ENCODE peak calls at places on chromosomes 11 and 22, in six cellular contexts. P is endothelial cell of umbilical vein, G is HCT116, Y is K562, M is H1, V is HepG2. W is an unnamed sample.
A peak's percentile ranks its signal among the peaks of the same experiment; 100 is the strongest.

GRCh38 chr11:106082096-106082495 is 4.6 kb downstream of the AASDHPPT start:
- DNase-seq in M (no peak), V (no peak), Y (no peak), G (no peak), P (no peak), W (no peak)

GRCh38 chr22:48682517-48682916 is 1145.2 kb downstream of the BRD1 start:
- DNase-seq in G (no peak), V (no peak), M (no peak), Y (no peak), P (no peak), W (no peak)

GRCh38 chr22:25645964-25646363 is 81.5 kb downstream of the GRK3 start:
- DNase-seq in V (no peak), Y (no peak), M (no peak), P (no peak), G (no peak), W (no peak)

GRCh38 chr11:47325271-47326041 is 27.0 kb downstream of the MYBPC3 start:
- DNase-seq in G (no peak), V (no peak), M (no peak), P (no peak), Y (no peak), W (no peak)

GRCh38 chr11:95443386-95443785 is 212.4 kb upstream of the SESN3 start:
- DNase-seq in V (peak; percentile 5), Y (peak; percentile 47), M (no peak), G (no peak), P (no peak), W (no peak)

GRCh38 chr11:58608331-58608730 is 14.1 kb upstream of the CNTF start:
- DNase-seq in G (no peak), P (no peak), V (no peak), M (no peak), Y (no peak), W (no peak)

GRCh38 chr11:71214553-71215371 is 37.6 kb downstream of the SHANK2 start:
- DNase-seq in Y (no peak), M (no peak), G (no peak), P (no peak), V (no peak), W (no peak)

GRCh38 chr11:133928628-133929059 is 28.1 kb downstream of the IGSF9B start:
- DNase-seq in P (no peak), G (no peak), V (no peak), M (no peak), Y (no peak), W (no peak)

GRCh38 chr11:108824601-108825000 is 159.7 kb downstream of the DDX10 start:
- DNase-seq in V (no peak), G (no peak), M (no peak), Y (no peak), P (peak; percentile 72), W (peak; percentile 10)

GRCh38 chr22:47030881-47031627 is 268.6 kb downstream of the TBC1D22A start:
- DNase-seq in Y (no peak), G (no peak), P (no peak), M (no peak), V (no peak), W (no peak)

GRCh38 chr22:46833228-46833627 is 70.8 kb downstream of the TBC1D22A start:
- DNase-seq in P (peak; percentile 33), Y (peak; percentile 11), V (peak; percentile 41), M (peak; percentile 39), G (peak; percentile 23), W (no peak)

DNA sequence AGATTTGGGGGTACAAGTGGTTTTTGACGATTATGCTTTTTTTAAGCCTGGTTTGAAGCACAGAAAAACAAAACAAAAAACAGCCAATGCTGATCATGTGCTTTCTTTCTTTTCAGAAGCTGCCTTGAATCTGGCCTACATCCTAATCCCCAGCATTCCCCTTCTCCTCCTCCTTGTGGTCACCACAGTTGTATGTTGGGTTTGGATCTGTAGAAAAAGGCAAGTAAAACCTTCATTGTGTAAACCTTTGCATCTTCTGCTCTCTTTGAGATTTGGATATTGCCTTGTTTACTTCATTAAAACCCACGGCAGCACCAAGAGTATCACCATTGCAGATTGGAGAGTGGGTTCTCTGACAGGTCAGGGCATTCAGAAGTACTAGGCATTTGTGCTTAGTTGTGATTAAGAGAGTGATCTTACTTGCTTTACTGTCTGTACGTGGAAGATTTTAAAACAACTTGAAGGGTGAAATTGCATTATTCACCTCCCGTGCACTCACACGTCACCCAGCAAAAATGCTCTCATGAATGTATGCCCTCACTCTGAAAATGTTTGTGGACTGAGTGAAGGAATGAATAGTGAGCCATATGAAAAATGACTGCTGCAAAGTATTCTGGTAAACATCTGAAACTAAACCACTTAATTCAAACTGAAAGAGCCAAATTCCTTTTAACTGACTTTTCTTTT is 17.0 kb downstream of the LAYN start:
- DNase-seq in M (no peak), G (no peak), V (peak; percentile 14), Y (no peak), P (no peak), W (no peak)
- TF ChIP-seq POLR2AphosphoS5 in M (no peak), G (no peak), V (no peak), Y (no peak), P (no peak), W (no peak)

DNA sequence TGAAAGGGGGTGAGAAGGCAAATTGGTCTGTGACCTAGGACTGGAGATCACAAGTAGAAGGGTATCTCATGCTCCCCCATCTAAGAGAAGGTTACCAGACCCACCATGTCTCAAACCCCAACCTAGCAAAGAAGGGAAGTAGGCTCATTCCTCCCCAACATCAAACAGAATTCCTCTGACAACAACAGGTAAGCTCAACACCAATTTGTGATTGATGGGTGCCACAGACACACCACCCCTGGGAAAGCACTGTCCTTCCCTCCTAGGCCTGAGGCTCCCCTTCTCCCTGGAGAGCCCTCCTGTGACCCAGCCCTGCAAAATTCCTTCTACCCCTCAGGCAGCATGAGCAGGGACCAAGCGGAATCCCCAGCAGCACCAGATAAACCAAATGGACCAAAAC is 154.3 kb downstream of the BUD13 start:
- DNase-seq in Y (no peak), P (no peak), M (no peak), V (no peak), G (no peak), W (no peak)
- H3K9ac ChIP-seq in Y (no peak overlapping the region), P (no peak overlapping the region), M (no peak overlapping the region), V (no peak overlapping the region), G (no peak overlapping the region), W (no peak overlapping the region)

GRCh38 chr11:32430586-32431357 is 4.6 kb downstream of the WT1 start:
- DNase-seq in P (no peak), G (no peak), V (no peak), M (no peak), Y (no peak), W (no peak)
- TF ChIP-seq EZH2 in P (peak; percentile 81), G (no peak), V (no peak), M (peak; percentile 89), Y (no peak), W (no peak)

GRCh38 chr11:74532496-74533246 is 39.1 kb upstream of the LIPT2 start:
- DNase-seq in Y (no peak), M (no peak), G (peak; percentile 44), V (no peak), P (peak; percentile 17), W (no peak)
- TF ChIP-seq POLR2AphosphoS5 in Y (no peak), M (no peak), G (peak; percentile 40), V (no peak), P (no peak), W (no peak)

GRCh38 chr22:42361523-42361922 is 70.7 kb downstream of the NFAM1 start:
- DNase-seq in M (no peak), Y (no peak), P (no peak), G (no peak), V (no peak), W (no peak)
- H3K9ac ChIP-seq in M (no peak overlapping the region), Y (no peak overlapping the region), P (no peak overlapping the region), G (no peak overlapping the region), V (no peak overlapping the region), W (no peak overlapping the region)

GRCh38 chr11:65356394-65356972 is 1.9 kb downstream of the TIGD3 start:
- DNase-seq in M (no peak), Y (no peak), G (no peak), P (no peak), V (no peak), W (no peak)

GRCh38 chr11:65354265-65355012 is at the start of gene TIGD3:
- DNase-seq in G (peak; percentile 81), V (peak; percentile 92), M (peak; percentile 85), Y (peak; percentile 98), P (peak; percentile 98), W (no peak)

GRCh38 chr11:65353900-65354264 is 669 bp upstream of the TIGD3 start:
- DNase-seq in G (no peak), V (no peak), P (no peak), M (no peak), Y (no peak), W (no peak)

GRCh38 chr11:65355013-65355775 is 643 bp downstream of the TIGD3 start:
- DNase-seq in P (no peak), V (peak; percentile 15), M (no peak), Y (peak; percentile 76), G (no peak), W (no peak)

GRCh38 chr11:65355776-65356393 is 1.3 kb downstream of the TIGD3 start:
- DNase-seq in P (peak; percentile 26), Y (no peak), V (no peak), G (no peak), M (no peak), W (no peak)
- TF ChIP-seq EZH2 in P (peak; percentile 41), Y (no peak), V (no peak), G (no peak), M (peak; percentile 54), W (no peak)

GRCh38 chr11:120332822-120333716 is 3.1 kb upstream of the ARHGEF12 start:
- DNase-seq in G (no peak), P (no peak), Y (no peak), M (no peak), V (no peak), W (no peak)
- TF ChIP-seq POLR2AphosphoS5 in G (no peak), P (no peak), Y (no peak), M (no peak), V (no peak), W (no peak)

GRCh38 chr11:119340335-119341221 is at the start of gene C1QTNF5:
- DNase-seq in G (no peak), P (peak; percentile 95), M (no peak), V (no peak), Y (no peak), W (no peak)
- H3K9ac ChIP-seq in G (peak within 1 kb of the TSS; percentile 57), P (peak within 1 kb of the TSS; percentile 75), M (no peak within 1 kb of the TSS), V (peak within 1 kb of the TSS; percentile 57), Y (peak within 1 kb of the TSS; percentile 92), W (peak within 1 kb of the TSS; percentile 47)

DNA sequence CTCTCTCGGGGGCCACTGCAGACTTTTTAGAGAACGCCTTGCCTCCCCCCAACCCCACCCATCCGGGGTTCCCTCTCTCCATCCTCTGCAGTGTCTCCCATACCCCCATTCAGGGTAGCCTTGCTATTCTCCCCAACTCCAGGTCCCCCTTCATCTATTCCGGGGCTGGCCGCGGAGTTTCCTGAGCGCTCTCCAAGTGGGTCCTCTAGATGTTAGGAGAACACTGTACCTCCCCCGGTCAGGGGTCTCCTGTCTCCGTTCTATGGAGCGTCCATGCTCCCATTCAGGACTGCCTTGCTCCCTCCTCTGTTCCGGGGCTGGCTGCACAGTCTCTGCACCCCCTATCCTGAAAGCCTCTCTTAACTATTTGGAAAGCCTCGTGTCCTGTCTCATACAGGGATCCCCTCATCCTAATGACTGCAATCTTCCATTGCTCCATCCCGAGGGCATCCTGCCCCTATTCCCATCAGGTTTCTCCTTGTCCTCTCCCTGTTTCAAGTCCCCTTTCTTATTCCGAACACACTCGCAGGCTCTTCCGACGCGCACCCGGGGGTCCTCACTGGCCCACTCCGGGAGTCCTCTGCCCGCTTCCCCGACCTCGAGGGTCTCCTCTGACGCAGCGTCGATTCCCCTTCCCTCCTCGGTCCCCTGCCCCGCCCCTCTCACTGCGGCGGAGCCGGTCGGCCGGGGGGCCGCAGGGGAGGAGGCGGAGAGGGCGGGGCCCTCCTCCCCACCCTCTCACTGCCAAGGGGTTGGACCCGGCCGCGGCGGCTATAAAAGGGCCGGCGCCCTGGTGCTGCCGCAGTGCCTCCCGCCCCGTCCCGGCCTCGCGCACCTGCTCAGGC is at the start of gene NEFH:
- DNase-seq in G (no peak), V (no peak), P (no peak), M (no peak), Y (peak; percentile 50), W (no peak)
- TF ChIP-seq EZH2 in G (no peak), V (no peak), P (no peak), M (no peak), Y (no peak), W (no peak)

W was measured in SK-N-MC.